ENCODE peak calls at places on chromosomes 16 and 17, in nine cellular contexts. One of them, this sample, is unnamed.

GRCh38 chr17:45261577-45262515 is at the start of gene SPATA32:
- DNase-seq in H9: peak
- DNase-seq in PC-3: peak
- DNase-seq in Karpas-422: no peak
- DNase-seq in OCI-LY7: peak
- DNase-seq in GM23248: peak
- DNase-seq in MM.1S: no peak
- DNase-seq in HCT116: no peak
- DNase-seq in A549: no peak
- DNase-seq in this sample: peak

GRCh38 chr16:67544844-67545664 is 16.4 kb downstream of the RIPOR1 start:
- DNase-seq in H9: no peak
- DNase-seq in PC-3: no peak
- DNase-seq in Karpas-422: no peak
- DNase-seq in OCI-LY7: peak
- DNase-seq in GM23248: no peak
- DNase-seq in MM.1S: peak
- DNase-seq in HCT116: no peak
- DNase-seq in A549: no peak
- DNase-seq in this sample: peak

GRCh38 chr17:3602499-3602898 is 6.7 kb downstream of the TRPV1 start:
- DNase-seq in H9: peak
- DNase-seq in PC-3: no peak
- DNase-seq in Karpas-422: peak
- DNase-seq in OCI-LY7: peak
- DNase-seq in GM23248: peak
- DNase-seq in MM.1S: peak
- DNase-seq in HCT116: peak
- DNase-seq in A549: peak
- DNase-seq in this sample: peak

GRCh38 chr16:13510425-13511151 is 409.4 kb upstream of the ERCC4 start:
- DNase-seq in H9: no peak
- DNase-seq in PC-3: peak
- DNase-seq in Karpas-422: peak
- DNase-seq in OCI-LY7: peak
- DNase-seq in GM23248: no peak
- DNase-seq in MM.1S: no peak
- DNase-seq in HCT116: no peak
- DNase-seq in A549: no peak
- DNase-seq in this sample: no peak

GRCh38 chr17:57512258-57512657 is 232.8 kb downstream of the CCDC182 start:
- DNase-seq in H9: no peak
- DNase-seq in PC-3: no peak
- DNase-seq in Karpas-422: no peak
- DNase-seq in OCI-LY7: no peak
- DNase-seq in GM23248: no peak
- DNase-seq in MM.1S: no peak
- DNase-seq in HCT116: no peak
- DNase-seq in A549: no peak
- DNase-seq in this sample: no peak

GRCh38 chr16:57253410-57253927 is 8.4 kb downstream of the ARL2BP start:
- DNase-seq in H9: no peak
- DNase-seq in PC-3: peak
- DNase-seq in Karpas-422: no peak
- DNase-seq in OCI-LY7: no peak
- DNase-seq in GM23248: peak
- DNase-seq in MM.1S: no peak
- DNase-seq in HCT116: no peak
- DNase-seq in A549: no peak
- DNase-seq in this sample: no peak

GRCh38 chr16:71569621-71570020 is 7.3 kb downstream of the TAT start:
- DNase-seq in H9: no peak
- DNase-seq in PC-3: no peak
- DNase-seq in Karpas-422: no peak
- DNase-seq in OCI-LY7: no peak
- DNase-seq in GM23248: no peak
- DNase-seq in MM.1S: no peak
- DNase-seq in HCT116: no peak
- DNase-seq in A549: no peak
- DNase-seq in this sample: no peak

GRCh38 chr17:9862949-9863348 is 37.2 kb downstream of the GLP2R start:
- DNase-seq in H9: peak
- DNase-seq in PC-3: no peak
- DNase-seq in Karpas-422: no peak
- DNase-seq in OCI-LY7: no peak
- DNase-seq in GM23248: no peak
- DNase-seq in MM.1S: no peak
- DNase-seq in HCT116: no peak
- DNase-seq in A549: no peak
- DNase-seq in this sample: no peak

GRCh38 chr16:733382-734207 is 6.7 kb downstream of the HAGHL start:
- DNase-seq in H9: no peak
- DNase-seq in PC-3: no peak
- DNase-seq in Karpas-422: peak
- DNase-seq in OCI-LY7: no peak
- DNase-seq in GM23248: no peak
- DNase-seq in MM.1S: no peak
- DNase-seq in HCT116: no peak
- DNase-seq in A549: no peak
- DNase-seq in this sample: no peak

GRCh38 chr17:73025041-73025440 is 67.4 kb downstream of the SLC39A11 start:
- DNase-seq in H9: no peak
- DNase-seq in PC-3: no peak
- DNase-seq in Karpas-422: no peak
- DNase-seq in OCI-LY7: no peak
- DNase-seq in GM23248: no peak
- DNase-seq in MM.1S: no peak
- DNase-seq in HCT116: no peak
- DNase-seq in A549: no peak
- DNase-seq in this sample: no peak
- H3K4me2 ChIP-seq in H9: no peak
- H3K4me2 ChIP-seq in PC-3: no peak
- H3K4me2 ChIP-seq in Karpas-422: no peak
- H3K4me2 ChIP-seq in OCI-LY7: no peak
- H3K4me2 ChIP-seq in GM23248: no peak
- H3K4me2 ChIP-seq in MM.1S: no peak
- H3K4me2 ChIP-seq in HCT116: no peak
- H3K4me2 ChIP-seq in A549: no peak
- H3K4me2 ChIP-seq in this sample: no peak

GRCh38 chr16:11515540-11516430 is 70.9 kb downstream of the LITAF start:
- DNase-seq in H9: no peak
- DNase-seq in PC-3: no peak
- DNase-seq in Karpas-422: peak
- DNase-seq in OCI-LY7: no peak
- DNase-seq in GM23248: no peak
- DNase-seq in MM.1S: no peak
- DNase-seq in HCT116: no peak
- DNase-seq in A549: no peak
- DNase-seq in this sample: no peak
- H3K4me2 ChIP-seq in H9: no peak
- H3K4me2 ChIP-seq in PC-3: no peak
- H3K4me2 ChIP-seq in Karpas-422: no peak
- H3K4me2 ChIP-seq in OCI-LY7: no peak
- H3K4me2 ChIP-seq in GM23248: no peak
- H3K4me2 ChIP-seq in MM.1S: no peak
- H3K4me2 ChIP-seq in HCT116: no peak
- H3K4me2 ChIP-seq in A549: no peak
- H3K4me2 ChIP-seq in this sample: no peak

GRCh38 chr17:63786117-63786516 is 12.1 kb downstream of the DDX42 start:
- DNase-seq in H9: no peak
- DNase-seq in PC-3: no peak
- DNase-seq in Karpas-422: no peak
- DNase-seq in OCI-LY7: no peak
- DNase-seq in GM23248: no peak
- DNase-seq in MM.1S: no peak
- DNase-seq in HCT116: no peak
- DNase-seq in A549: no peak
- DNase-seq in this sample: no peak
- H3K4me2 ChIP-seq in H9: no peak
- H3K4me2 ChIP-seq in PC-3: peak
- H3K4me2 ChIP-seq in Karpas-422: no peak
- H3K4me2 ChIP-seq in OCI-LY7: no peak
- H3K4me2 ChIP-seq in GM23248: no peak
- H3K4me2 ChIP-seq in MM.1S: no peak
- H3K4me2 ChIP-seq in HCT116: peak
- H3K4me2 ChIP-seq in A549: no peak
- H3K4me2 ChIP-seq in this sample: no peak

GRCh38 chr17:82891911-82892310 is 52.1 kb upstream of the ZNF750 start:
- DNase-seq in H9: no peak
- DNase-seq in PC-3: no peak
- DNase-seq in Karpas-422: no peak
- DNase-seq in OCI-LY7: no peak
- DNase-seq in GM23248: no peak
- DNase-seq in MM.1S: no peak
- DNase-seq in HCT116: no peak
- DNase-seq in A549: no peak
- DNase-seq in this sample: no peak
- H3K4me2 ChIP-seq in H9: no peak
- H3K4me2 ChIP-seq in PC-3: no peak
- H3K4me2 ChIP-seq in Karpas-422: no peak
- H3K4me2 ChIP-seq in OCI-LY7: no peak
- H3K4me2 ChIP-seq in GM23248: no peak
- H3K4me2 ChIP-seq in MM.1S: no peak
- H3K4me2 ChIP-seq in HCT116: no peak
- H3K4me2 ChIP-seq in A549: no peak
- H3K4me2 ChIP-seq in this sample: no peak